ENCODE peak calls at places on chromosomes 4 and X, in six cellular contexts. H is GM12878, T is GM12891, U is HepG2, F is H1, Q is K562. J is an unnamed sample.
A peak's percentile ranks its signal among the peaks of the same experiment; 100 is the strongest.

GRCh38 chr4:15778191-15778741 is at the start of gene CD38:
- DNase-seq in H (peak; percentile 67), T (peak; percentile 49), U (no peak), F (peak; percentile 73), Q (no peak), J (peak; percentile 51)

GRCh38 chr4:22471999-22472434 is 43.8 kb downstream of the ADGRA3 start:
- DNase-seq in H (no peak), T (no peak), U (no peak), F (no peak), Q (no peak), J (no peak)

GRCh38 chrX:545488-545887 is 85.1 kb upstream of the SHOX start:
- DNase-seq in H (no peak), T (no peak), U (no peak), F (no peak), Q (no peak), J (no peak)

GRCh38 chr4:76504613-76505465 is 69.8 kb downstream of the SHROOM3 start:
- DNase-seq in H (no peak), T (peak; percentile 11), U (peak; percentile 36), F (no peak), Q (peak; percentile 13), J (no peak)

GRCh38 chr4:183244506-183244905 is 75.6 kb downstream of the CLDN22 start:
- DNase-seq in H (no peak), T (no peak), U (no peak), F (no peak), Q (no peak), J (no peak)

GRCh38 chr4:154911608-154912098 is 130.6 kb downstream of the RBM46 start:
- DNase-seq in H (no peak), T (no peak), U (no peak), F (no peak), Q (no peak), J (no peak)

GRCh38 chr4:140152760-140153418 is 1.1 kb downstream of the MAML3 start:
- DNase-seq in H (no peak), T (peak; percentile 19), U (no peak), F (peak; percentile 75), Q (no peak), J (peak; percentile 10)

GRCh38 chr4:85807247-85807915 is 332.4 kb downstream of the ARHGAP24 start:
- DNase-seq in H (no peak), T (no peak), U (no peak), F (no peak), Q (no peak), J (no peak)

GRCh38 chrX:53239474-53239873 is 14.5 kb upstream of the KDM5C start:
- DNase-seq in H (no peak), T (no peak), U (peak; percentile 35), F (peak; percentile 49), Q (peak; percentile 41), J (no peak)

GRCh38 chr4:24417206-24417605 is 167.1 kb downstream of the DHX15 start:
- DNase-seq in H (no peak), T (no peak), U (no peak), F (no peak), Q (no peak), J (no peak)

GRCh38 chrX:36434521-36434920 is 515.0 kb downstream of the CFAP47 start:
- DNase-seq in H (no peak), T (no peak), U (no peak), F (no peak), Q (no peak), J (no peak)

GRCh38 chr4:127162741-127163140 is 470.0 kb upstream of the INTU start:
- DNase-seq in H (no peak), T (no peak), U (no peak), F (no peak), Q (no peak), J (no peak)

GRCh38 chrX:101357166-101357795 is 8.7 kb upstream of the TIMM8A start:
- DNase-seq in H (no peak), T (no peak), U (no peak), F (no peak), Q (peak; percentile 18), J (no peak)

GRCh38 chr4:2482693-2483092 is 13.8 kb downstream of the RNF4 start:
- DNase-seq in H (peak; percentile 67), T (peak; percentile 50), U (peak; percentile 26), F (no peak), Q (no peak), J (peak; percentile 48)

GRCh38 chr4:95106408-95106928 is 348.7 kb downstream of the BMPR1B start:
- DNase-seq in H (no peak), T (no peak), U (no peak), F (no peak), Q (no peak), J (no peak)

GRCh38 chr4:184295206-184295605 is 77.5 kb upstream of the ENPP6 start:
- DNase-seq in H (no peak), T (no peak), U (no peak), F (peak; percentile 20), Q (no peak), J (no peak)

GRCh38 chr4:168183717-168184571 is 91.6 kb downstream of the ANXA10 start:
- DNase-seq in H (peak; percentile 12), T (no peak), U (peak; percentile 14), F (no peak), Q (peak; percentile 11), J (no peak)

DNA sequence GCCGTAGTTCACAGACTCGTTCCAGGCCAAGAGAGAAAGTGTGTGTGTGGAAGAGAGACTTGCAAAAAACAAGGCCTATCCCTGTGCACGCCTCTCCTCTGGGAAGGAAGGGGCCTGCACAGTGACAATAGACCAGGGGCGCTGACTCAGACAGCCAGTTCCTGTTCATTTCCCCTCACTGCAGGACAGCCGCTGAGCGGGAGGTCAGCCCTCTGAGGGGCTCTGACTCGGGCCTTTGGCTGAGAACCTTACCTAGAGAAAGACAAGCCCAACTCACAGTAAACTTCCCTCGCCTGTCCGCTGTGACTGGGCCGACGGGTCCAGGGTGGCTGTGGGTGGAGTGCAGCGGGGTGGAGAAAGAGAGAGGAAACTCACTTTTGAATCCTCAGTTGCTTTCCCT is 52.1 kb downstream of the RTL5 start:
- DNase-seq in H (no peak), T (no peak), U (no peak), F (no peak), Q (no peak), J (no peak)
- TF ChIP-seq POLR2A in H (no peak), T (no peak), U (no peak), F (no peak), Q (no peak), J (no peak)

GRCh38 chr4:55125763-55126541 is 557 bp upstream of the KDR start:
- DNase-seq in H (no peak), T (no peak), U (no peak), F (peak; percentile 49), Q (no peak), J (no peak)
- TF ChIP-seq TAF1 in H (no peak), T (no peak), U (no peak), F (peak; percentile 25), Q (no peak), J (no peak)

GRCh38 chr4:101919373-101919977 is 128.9 kb downstream of the BANK1 start:
- DNase-seq in H (no peak), T (no peak), U (no peak), F (no peak), Q (no peak), J (no peak)
- TF ChIP-seq POLR2AphosphoS5 in H (no peak), T (no peak), U (no peak), F (no peak), Q (no peak), J (no peak)

GRCh38 chrX:150548251-150548650 is 20.2 kb upstream of the MTM1 start:
- DNase-seq in H (no peak), T (no peak), U (no peak), F (no peak), Q (no peak), J (no peak)

GRCh38 chrX:150546711-150547153 is 21.7 kb upstream of the MTM1 start:
- DNase-seq in H (no peak), T (no peak), U (no peak), F (no peak), Q (no peak), J (no peak)

GRCh38 chrX:150548684-150549083 is 19.7 kb upstream of the MTM1 start:
- DNase-seq in H (no peak), T (no peak), U (no peak), F (no peak), Q (no peak), J (no peak)

GRCh38 chrX:150544835-150545790 is 23.3 kb upstream of the MTM1 start:
- DNase-seq in H (no peak), T (no peak), U (no peak), F (no peak), Q (no peak), J (no peak)

GRCh38 chrX:150547511-150548115 is 20.8 kb upstream of the MTM1 start:
- DNase-seq in H (no peak), T (no peak), U (no peak), F (peak; percentile 57), Q (peak; percentile 72), J (no peak)
- TF ChIP-seq POLR2A in H (no peak), T (no peak), U (no peak), F (no peak), Q (no peak), J (no peak)